ENCODE peak calls at places on chromosomes 6 and 20, in five cellular contexts. J is foreskin keratinocyte; T is lower lobe of right lung; W is upper lobe of left lung; M is central memory CD8-positive, alpha-beta T cell. X is an unnamed sample.
A peak's percentile ranks its signal among the peaks of the same experiment; 100 is the strongest.

GRCh38 chr20:32605167-32605656 is 20.1 kb upstream of the NOL4L start:
- ATAC-seq in J (no peak), T (no peak), W (peak; percentile 29), M (no peak), X (no peak)

GRCh38 chr20:37257993-37258392 is 3.6 kb downstream of the GHRH start:
- ATAC-seq in J (peak; percentile 15), T (no peak), W (no peak), M (no peak), X (no peak)

GRCh38 chr6:33091957-33092356 is 16.2 kb downstream of the HLA-DPB1 start:
- ATAC-seq in J (peak; percentile 27), T (peak; percentile 90), W (peak; percentile 73), M (peak; percentile 64), X (peak; percentile 32)

GRCh38 chr6:144624246-144624645 is 339.1 kb downstream of the UTRN start:
- ATAC-seq in J (no peak), T (no peak), W (no peak), M (no peak), X (no peak)

GRCh38 chr20:22430154-22430745 is 154.1 kb downstream of the FOXA2 start:
- ATAC-seq in J (peak; percentile 20), T (no peak), W (no peak), M (no peak), X (no peak)

GRCh38 chr6:77264970-77265369 is 198.3 kb downstream of the HTR1B start:
- ATAC-seq in J (no peak), T (no peak), W (no peak), M (no peak), X (no peak)

GRCh38 chr6:31634969-31635575 is 14.6 kb downstream of the PRRC2A start:
- ATAC-seq in J (no peak), T (no peak), W (no peak), M (no peak), X (no peak)

GRCh38 chr6:53378208-53378607 is 29.5 kb upstream of the ELOVL5 start:
- ATAC-seq in J (no peak), T (peak; percentile 44), W (no peak), M (no peak), X (no peak)

GRCh38 chr6:37099442-37099841 is 70.5 kb upstream of the PIM1 start:
- ATAC-seq in J (peak; percentile 47), T (no peak), W (no peak), M (no peak), X (peak; percentile 76)

X was measured in esophagus mucosa.